ENCODE peak calls at places on chromosome X, in nine cellular contexts. N is K562, F is thyroid gland, U is tibial nerve, L is GM12865, B is breast epithelium, J is AG10803, A is fibroblast of the aortic adventitia, P is cardiac fibroblast. V is an unnamed sample.
A peak's percentile ranks its signal among the peaks of the same experiment; 100 is the strongest.

GRCh38 chrX:134908235-134908834 is 82.5 kb upstream of the SMIM10 start:
- DNase-seq in N (peak; percentile 56), F (no peak), U (no peak), L (no peak), B (no peak), J (peak; percentile 46), A (peak; percentile 30), P (peak; percentile 68), V (no peak)

GRCh38 chrX:4091046-4091760 is 377.8 kb upstream of the PRKX start:
- DNase-seq in N (no peak), F (no peak), U (no peak), L (no peak), B (no peak), J (no peak), A (no peak), P (no peak), V (peak; percentile 6)

GRCh38 chrX:103730746-103731508 is 20.2 kb downstream of the TMEM31 start:
- DNase-seq in N (no peak), F (no peak), U (peak; percentile 13), L (no peak), B (no peak), J (peak; percentile 81), A (peak; percentile 87), P (peak; percentile 95), V (peak; percentile 88)

GRCh38 chrX:15749642-15750610 is 11.9 kb downstream of the CA5B start:
- DNase-seq in N (no peak), F (peak; percentile 3), U (no peak), L (peak; percentile 56), B (no peak), J (peak; percentile 44), A (peak; percentile 52), P (no peak), V (peak; percentile 2)

GRCh38 chrX:107628662-107629532 is 587 bp downstream of the PRPS1 start:
- DNase-seq in N (peak; percentile 59), F (peak; percentile 38), U (no peak), L (peak; percentile 62), B (no peak), J (no peak), A (no peak), P (peak; percentile 28), V (peak; percentile 47)

GRCh38 chrX:69088171-69088938 is 76.9 kb downstream of the PJA1 start:
- DNase-seq in N (no peak), F (no peak), U (no peak), L (no peak), B (no peak), J (peak; percentile 52), A (peak; percentile 32), P (peak; percentile 28), V (no peak)

GRCh38 chrX:56600141-56600540 is 36.7 kb downstream of the UBQLN2 start:
- DNase-seq in N (no peak), F (no peak), U (no peak), L (no peak), B (no peak), J (no peak), A (peak; percentile 22), P (peak; percentile 9), V (peak; percentile 16)

GRCh38 chrX:16573781-16574180 is 76.2 kb upstream of the S100G start:
- DNase-seq in N (no peak), F (no peak), U (no peak), L (no peak), B (no peak), J (peak; percentile 79), A (peak; percentile 78), P (peak; percentile 29), V (peak; percentile 13)

GRCh38 chrX:103440621-103441020 is 64.3 kb downstream of the BEX3 start:
- DNase-seq in N (no peak), F (no peak), U (no peak), L (no peak), B (no peak), J (no peak), A (peak; percentile 45), P (peak; percentile 15), V (no peak)

GRCh38 chrX:56786889-56787733 is 58.1 kb downstream of the NBDY start:
- DNase-seq in N (no peak), F (no peak), U (no peak), L (no peak), B (no peak), J (no peak), A (no peak), P (no peak), V (no peak)

GRCh38 chrX:96987228-96987627 is 103.5 kb downstream of the RPA4 start:
- DNase-seq in N (no peak), F (no peak), U (no peak), L (no peak), B (no peak), J (peak; percentile 1), A (peak; percentile 20), P (peak; percentile 22), V (peak; percentile 5)

GRCh38 chrX:148049441-148049840 is 68.3 kb downstream of the FMR1NB start:
- DNase-seq in N (peak; percentile 35), F (no peak), U (no peak), L (peak; percentile 45), B (no peak), J (peak; percentile 23), A (peak; percentile 47), P (peak; percentile 51), V (peak; percentile 34)

GRCh38 chrX:54640721-54641120 is 110.7 kb downstream of the GNL3L start:
- DNase-seq in N (peak; percentile 6), F (no peak), U (no peak), L (peak; percentile 0), B (peak; percentile 53), J (no peak), A (no peak), P (peak; percentile 3), V (peak; percentile 65)

GRCh38 chrX:39873111-39873510 is 224.6 kb downstream of the BCOR start:
- DNase-seq in N (no peak), F (no peak), U (no peak), L (no peak), B (no peak), J (no peak), A (no peak), P (no peak), V (peak; percentile 57)

GRCh38 chrX:55057691-55058249 is 17.1 kb upstream of the PAGE2B start:
- DNase-seq in N (peak; percentile 57), F (peak; percentile 5), U (peak; percentile 13), L (peak; percentile 34), B (no peak), J (peak; percentile 6), A (peak; percentile 56), P (peak; percentile 49), V (peak; percentile 29)

GRCh38 chrX:133852837-133853236 is 132.6 kb downstream of the GPC3 start:
- DNase-seq in N (no peak), F (no peak), U (no peak), L (no peak), B (no peak), J (no peak), A (no peak), P (no peak), V (no peak)
- TF ChIP-seq CTCF in N (no peak), F (no peak), U (no peak), L (no peak), B (no peak), J (no peak), A (no peak), P (no peak), V (no peak)

GRCh38 chrX:2187352-2188115 is 313.2 kb downstream of the DHRSX start:
- DNase-seq in N (peak; percentile 46), F (no peak), U (no peak), L (no peak), B (no peak), J (no peak), A (no peak), P (no peak), V (no peak)

GRCh38 chrX:2188840-2189239 is 311.9 kb downstream of the DHRSX start:
- DNase-seq in N (no peak), F (no peak), U (no peak), L (no peak), B (no peak), J (no peak), A (no peak), P (no peak), V (no peak)

GRCh38 chrX:2184089-2184488 is 316.7 kb downstream of the DHRSX start:
- DNase-seq in N (no peak), F (no peak), U (no peak), L (no peak), B (no peak), J (no peak), A (no peak), P (no peak), V (no peak)

GRCh38 chrX:2185341-2186082 is 315.3 kb downstream of the DHRSX start:
- DNase-seq in N (no peak), F (no peak), U (no peak), L (no peak), B (no peak), J (no peak), A (no peak), P (no peak), V (no peak)

GRCh38 chrX:2188316-2188715 is 312.5 kb downstream of the DHRSX start:
- DNase-seq in N (peak; percentile 65), F (no peak), U (no peak), L (no peak), B (no peak), J (no peak), A (no peak), P (peak; percentile 1), V (no peak)
- H3K4me3 ChIP-seq in N (peak overlapping the region; percentile 11), F (no peak overlapping the region), U (no peak overlapping the region), L (no peak overlapping the region), B (no peak overlapping the region), J (no peak overlapping the region), A (no peak overlapping the region), P (no peak overlapping the region), V (no peak overlapping the region)

GRCh38 chrX:29090811-29091210 is 503.6 kb downstream of the IL1RAPL1 start:
- DNase-seq in N (no peak), F (no peak), U (no peak), L (no peak), B (no peak), J (peak; percentile 0), A (peak; percentile 45), P (peak; percentile 44), V (peak; percentile 3)
- TF ChIP-seq CTCF in N (no peak), F (peak; percentile 20), U (no peak), L (peak; percentile 8), B (no peak), J (peak; percentile 26), A (peak; percentile 23), P (no peak), V (peak; percentile 40)

GRCh38 chrX:115687595-115687994 is 126.6 kb downstream of the PLS3 start:
- DNase-seq in N (no peak), F (no peak), U (no peak), L (no peak), B (no peak), J (no peak), A (no peak), P (no peak), V (no peak)

GRCh38 chrX:115693476-115693875 is 132.5 kb downstream of the PLS3 start:
- DNase-seq in N (no peak), F (no peak), U (no peak), L (no peak), B (no peak), J (no peak), A (no peak), P (no peak), V (no peak)

GRCh38 chrX:115694028-115694427 is 133.1 kb downstream of the PLS3 start:
- DNase-seq in N (no peak), F (no peak), U (no peak), L (no peak), B (no peak), J (no peak), A (no peak), P (no peak), V (no peak)

GRCh38 chrX:115690554-115691216 is 129.7 kb downstream of the PLS3 start:
- DNase-seq in N (peak; percentile 59), F (peak; percentile 57), U (peak; percentile 15), L (peak; percentile 79), B (no peak), J (peak; percentile 83), A (peak; percentile 92), P (peak; percentile 89), V (peak; percentile 72)

GRCh38 chrX:115689931-115690330 is 129.0 kb downstream of the PLS3 start:
- DNase-seq in N (no peak), F (no peak), U (no peak), L (no peak), B (no peak), J (peak; percentile 62), A (peak; percentile 67), P (peak; percentile 45), V (no peak)
- H3K4me3 ChIP-seq in N (no peak overlapping the region), F (no peak overlapping the region), U (no peak overlapping the region), L (no peak overlapping the region), B (no peak overlapping the region), J (peak overlapping the region; percentile 5), A (no peak overlapping the region), P (no peak overlapping the region), V (no peak overlapping the region)